ENCODE peak calls at places on chromosomes 2 and 18, in six cellular contexts. B is activated naive CD8-positive, alpha-beta T cell treated with anti-CD3 and anti-CD28 coated beads, Interleukin-2, amount 50 U/mL, for 24 hours; T is AG08395; L is stimulated activated CD4-positive, alpha-beta T cell treated with anti-CD3 and anti-CD28 coated beads, Interleukin-15, amount 100 ng/mL, for 24 hours; Y is lower leg skin; Q is activated CD4-positive, CD25-positive, alpha-beta regulatory T cell treated with anti-CD3 and anti-CD28 coated beads, Interleukin-2, amount 50 U/mL, for 72 hours. Z is an unnamed sample.

GRCh38 chr2:107383706-107384105 is 443.0 kb upstream of the RGPD4 start:
- DNase-seq in T (no peak), L (no peak), B (no peak), Y (no peak), Q (no peak), Z (no peak)

GRCh38 chr2:17754773-17755425 is 961 bp downstream of the GEN1 start:
- DNase-seq in T (no peak), B (no peak), L (no peak), Q (no peak), Y (no peak), Z (no peak)

GRCh38 chr2:137813176-137813575 is 151.1 kb upstream of the HNMT start:
- DNase-seq in Q (no peak), B (no peak), Y (no peak), T (no peak), L (no peak), Z (no peak)

GRCh38 chr2:235709969-235710879 is 216.4 kb downstream of the AGAP1 start:
- DNase-seq in L (no peak), B (no peak), Y (no peak), Q (no peak), T (no peak), Z (no peak)

GRCh38 chr2:104854507-104855173 is 725 bp downstream of the POU3F3 start:
- DNase-seq in T (no peak), B (no peak), L (no peak), Q (no peak), Y (peak; percentile 85), Z (no peak)

GRCh38 chr2:74835831-74836674 is 2.1 kb downstream of the HK2 start:
- DNase-seq in B (no peak), T (peak; percentile 41), Q (no peak), Y (no peak), L (no peak), Z (peak; percentile 59)

GRCh38 chr2:26178746-26179436 is 6.0 kb downstream of the GAREM2 start:
- DNase-seq in Y (peak; percentile 87), T (peak; percentile 60), L (no peak), B (no peak), Q (no peak), Z (peak; percentile 71)

GRCh38 chr2:167342769-167343168 is 454.5 kb downstream of the XIRP2 start:
- DNase-seq in Y (no peak), T (no peak), L (no peak), Q (no peak), B (no peak), Z (no peak)

GRCh38 chr2:85145116-85145820 is 12.1 kb downstream of the TCF7L1 start:
- DNase-seq in B (no peak), Y (peak; percentile 76), Q (no peak), L (no peak), T (no peak), Z (no peak)

GRCh38 chr2:179355881-179356280 is 91.2 kb upstream of the SESTD1 start:
- DNase-seq in T (no peak), Y (no peak), Q (no peak), B (no peak), L (no peak), Z (no peak)

GRCh38 chr18:215448-216010 is 52.3 kb downstream of the THOC1 start:
- DNase-seq in Y (no peak), Q (no peak), T (no peak), L (no peak), B (no peak), Z (no peak)

GRCh38 chr2:226740039-226740648 is 59.5 kb downstream of the IRS1 start:
- DNase-seq in B (no peak), Q (no peak), T (no peak), L (no peak), Y (no peak), Z (no peak)

GRCh38 chr2:85954192-85954900 is 65.6 kb upstream of the ST3GAL5 start:
- DNase-seq in Q (no peak), T (no peak), Y (no peak), L (no peak), B (no peak), Z (no peak)

GRCh38 chr2:102434655-102435381 is 11.9 kb downstream of the IL18RAP start:
- DNase-seq in Y (no peak), L (no peak), Q (no peak), T (no peak), B (no peak), Z (no peak)

GRCh38 chr2:16211341-16211740 is 271.0 kb downstream of the MYCN start:
- DNase-seq in Y (no peak), L (no peak), B (no peak), T (no peak), Q (no peak), Z (no peak)

GRCh38 chr2:20556756-20557155 is 94.1 kb downstream of the HS1BP3 start:
- DNase-seq in Q (no peak), T (no peak), Y (no peak), L (no peak), B (no peak), Z (no peak)

GRCh38 chr2:58930541-58930940 is 689.4 kb upstream of the FANCL start:
- DNase-seq in Y (no peak), B (no peak), L (no peak), Q (no peak), T (no peak), Z (no peak)

GRCh38 chr2:132429351-132429750 is 12.7 kb downstream of the GPR39 start:
- DNase-seq in Y (no peak), L (no peak), B (no peak), Q (no peak), T (no peak), Z (no peak)

GRCh38 chr2:48452108-48452507 is 77.8 kb upstream of the STON1 start:
- DNase-seq in Y (no peak), T (no peak), B (no peak), Q (no peak), L (no peak), Z (no peak)

GRCh38 chr2:58959996-58960395 is 718.9 kb upstream of the FANCL start:
- DNase-seq in Q (no peak), L (no peak), T (no peak), Y (no peak), B (no peak), Z (no peak)

GRCh38 chr2:226985227-226985946 is 149.5 kb downstream of the RHBDD1 start:
- DNase-seq in L (peak; percentile 12), T (peak; percentile 82), Y (no peak), B (no peak), Q (no peak), Z (peak; percentile 81)

GRCh38 chr18:13218376-13219011 is at the start of gene LDLRAD4:
- DNase-seq in Y (peak; percentile 92), B (peak; percentile 44), T (no peak), Q (peak; percentile 45), L (peak; percentile 58), Z (peak; percentile 55)

GRCh38 chr2:230459213-230459612 is 43.2 kb downstream of the SP100 start:
- DNase-seq in L (no peak), Y (no peak), B (no peak), Q (no peak), T (no peak), Z (no peak)

GRCh38 chr2:16832910-16833309 is 167.3 kb upstream of the CYRIA start:
- DNase-seq in L (no peak), Y (no peak), Q (no peak), B (no peak), T (no peak), Z (no peak)

GRCh38 chr18:11660691-11661090 is 28.4 kb upstream of the GNAL start:
- DNase-seq in T (no peak), Q (no peak), B (no peak), Y (no peak), L (no peak), Z (no peak)

GRCh38 chr2:84782717-84783442 is 98.0 kb downstream of the TRABD2A start:
- DNase-seq in B (no peak), Q (no peak), L (peak; percentile 24), T (no peak), Y (no peak), Z (no peak)

GRCh38 chr2:73418343-73418742 is 32.7 kb downstream of the ALMS1 start:
- DNase-seq in B (no peak), Q (no peak), Y (peak; percentile 88), L (no peak), T (peak; percentile 80), Z (peak; percentile 51)

GRCh38 chr2:37324786-37325624 is at the start of gene PRKD3:
- DNase-seq in Q (peak; percentile 61), T (peak; percentile 78), L (peak; percentile 59), Y (peak; percentile 91), B (peak; percentile 72), Z (peak; percentile 52)

GRCh38 chr18:10101293-10101701 is 187.5 kb downstream of the VAPA start:
- DNase-seq in B (no peak), T (peak; percentile 73), L (no peak), Q (no peak), Y (no peak), Z (no peak)

GRCh38 chr18:43486462-43486861 is 209.2 kb upstream of the SYT4 start:
- DNase-seq in L (peak; percentile 2), B (no peak), Q (no peak), Y (no peak), T (no peak), Z (no peak)

GRCh38 chr2:105220604-105221003 is 20.9 kb upstream of the GPR45 start:
- DNase-seq in Y (no peak), B (no peak), Q (no peak), L (no peak), T (no peak), Z (no peak)

GRCh38 chr2:174892546-174892945 is 112.6 kb downstream of the CHN1 start:
- DNase-seq in B (no peak), Y (no peak), T (no peak), Q (no peak), L (no peak), Z (no peak)

GRCh38 chr2:222715729-222716128 is 44.3 kb downstream of the MOGAT1 start:
- DNase-seq in Y (no peak), Q (no peak), B (no peak), T (no peak), L (no peak), Z (no peak)

GRCh38 chr2:31269087-31269486 is 35.1 kb downstream of the EHD3 start:
- DNase-seq in T (peak; percentile 36), L (no peak), Q (no peak), B (no peak), Y (no peak), Z (no peak)

GRCh38 chr18:44986933-44987332 is 306.2 kb downstream of the SETBP1 start:
- DNase-seq in T (no peak), Q (no peak), Y (no peak), L (no peak), B (no peak), Z (no peak)

GRCh38 chr2:37343537-37344434 is 644 bp upstream of the QPCT start:
- DNase-seq in Y (no peak), L (no peak), Q (no peak), T (peak; percentile 56), B (no peak), Z (peak; percentile 51)

GRCh38 chr2:208358758-208359631 is 47.6 kb upstream of the PTH2R start:
- DNase-seq in B (no peak), Q (no peak), T (no peak), Y (no peak), L (no peak), Z (no peak)

GRCh38 chr18:77059294-77059916 is 73.2 kb downstream of the MBP start:
- DNase-seq in B (no peak), Y (peak; percentile 83), Q (no peak), L (peak; percentile 62), T (no peak), Z (peak; percentile 72)

GRCh38 chr2:238653436-238654109 is 194.3 kb upstream of the TWIST2 start:
- DNase-seq in B (no peak), Y (peak; percentile 43), T (no peak), L (no peak), Q (no peak), Z (no peak)